ENCODE peak calls at places on chromosome 19, in six cellular contexts. Q, V, R, E, W and X are unnamed samples.

GRCh38 chr19:29840066-29840950 is 28.5 kb downstream of the CCNE1 start:
- DNase-seq in R (no peak), W (no peak), Q (no peak), E (no peak), V (no peak), X (no peak)

GRCh38 chr19:32824136-32824835 is 45.3 kb downstream of the SLC7A9 start:
- DNase-seq in V (no peak), R (no peak), W (no peak), Q (no peak), E (no peak), X (no peak)

GRCh38 chr19:18070181-18070580 is 16.6 kb downstream of the IL12RB1 start:
- DNase-seq in W (no peak), V (no peak), R (no peak), Q (no peak), E (no peak), X (no peak)

GRCh38 chr19:30512748-30513389 is 140.7 kb downstream of the ZNF536 start:
- DNase-seq in Q (no peak), V (no peak), E (no peak), W (no peak), R (no peak), X (no peak)

GRCh38 chr19:10971107-10971715 is 10.4 kb downstream of the SMARCA4 start:
- DNase-seq in R (no peak), W (no peak), V (no peak), Q (no peak), E (no peak), X (peak)

GRCh38 chr19:49556412-49557398 is 23.7 kb downstream of the NOSIP start:
- DNase-seq in V (no peak), Q (peak), R (no peak), E (no peak), W (no peak), X (peak)

GRCh38 chr19:1069009-1069779 is 2.2 kb downstream of the ARHGAP45 start:
- DNase-seq in E (no peak), W (peak), R (no peak), Q (peak), V (no peak), X (peak)

GRCh38 chr19:15180451-15181390 is 20.1 kb downstream of the NOTCH3 start:
- DNase-seq in W (peak), V (no peak), E (no peak), Q (no peak), R (no peak), X (peak)

GRCh38 chr19:38786572-38787265 is 2.3 kb upstream of the LGALS7B start:
- DNase-seq in E (no peak), W (no peak), V (no peak), R (no peak), Q (no peak), X (no peak)

GRCh38 chr19:13097331-13098258 is 5.1 kb downstream of the LYL1 start:
- DNase-seq in E (no peak), R (no peak), W (no peak), Q (no peak), V (no peak), X (peak)

GRCh38 chr19:11347546-11347945 is 1.2 kb downstream of the CCDC159 start:
- DNase-seq in Q (no peak), V (no peak), W (no peak), E (no peak), R (no peak), X (no peak)

GRCh38 chr19:29837448-29837961 is 25.7 kb downstream of the CCNE1 start:
- DNase-seq in W (no peak), Q (peak), E (no peak), V (no peak), R (no peak), X (no peak)

GRCh38 chr19:50639121-50640112 is at the start of gene SYT3:
- DNase-seq in R (peak), E (no peak), V (no peak), Q (peak), W (peak), X (peak)

GRCh38 chr19:3625996-3626472 is 556 bp downstream of the CACTIN start:
- DNase-seq in E (no peak), W (no peak), Q (no peak), R (no peak), V (no peak), X (no peak)

GRCh38 chr19:7739211-7739752 is 7.4 kb upstream of the CLEC4G start:
- DNase-seq in V (no peak), W (no peak), Q (no peak), E (no peak), R (no peak), X (no peak)

GRCh38 chr19:3398114-3398899 is 31.9 kb downstream of the NFIC start:
- DNase-seq in V (no peak), E (no peak), R (no peak), W (peak), Q (no peak), X (peak)

GRCh38 chr19:55336101-55336500 is 3.6 kb upstream of the KMT5C start:
- DNase-seq in R (no peak), V (peak), E (no peak), W (no peak), Q (no peak), X (no peak)

GRCh38 chr19:47540748-47541147 is 25.9 kb upstream of the NAPA start:
- DNase-seq in R (no peak), W (no peak), V (peak), Q (no peak), E (no peak), X (no peak)

GRCh38 chr19:33071887-33072286 is 7.2 kb upstream of the RHPN2 start:
- DNase-seq in E (no peak), W (no peak), Q (no peak), V (no peak), R (no peak), X (no peak)

GRCh38 chr19:45812297-45812696 is 2.8 kb downstream of the RSPH6A start:
- DNase-seq in W (no peak), Q (no peak), R (no peak), E (no peak), V (no peak), X (peak)

GRCh38 chr19:27794444-27795042 is 1418.4 kb downstream of the UQCRFS1 start:
- DNase-seq in E (no peak), Q (no peak), R (no peak), V (peak), W (no peak), X (peak)

GRCh38 chr19:39599116-39599515 is 3.2 kb upstream of the LGALS13 start:
- DNase-seq in Q (peak), V (peak), R (peak), W (peak), E (no peak), X (no peak)

GRCh38 chr19:3176715-3177501 is 1.7 kb upstream of the S1PR4 start:
- DNase-seq in R (no peak), E (no peak), W (no peak), Q (peak), V (peak), X (peak)

GRCh38 chr19:17751103-17751911 is at the start of gene FCHO1:
- DNase-seq in E (no peak), W (peak), V (no peak), Q (peak), R (no peak), X (peak)

GRCh38 chr19:38324431-38324830 is 4.8 kb downstream of the KCNK6 start:
- DNase-seq in W (no peak), R (no peak), Q (no peak), V (no peak), E (no peak), X (no peak)

GRCh38 chr19:42149447-42150202 is 17.4 kb upstream of the POU2F2 start:
- DNase-seq in V (no peak), R (no peak), W (no peak), Q (no peak), E (no peak), X (no peak)

GRCh38 chr19:50880241-50880640 is 7.0 kb downstream of the KLK2 start:
- DNase-seq in Q (no peak), V (no peak), E (no peak), R (no peak), W (no peak), X (no peak)